ENCODE peak calls at places on chromosomes 5 and 9, in five cellular contexts. T is lower lobe of right lung, Q is BJ, G is dorsolateral prefrontal cortex, O is fibroblast of pulmonary artery. A is an unnamed sample.

GRCh38 chr5:102453716-102454115 is 45.1 kb downstream of the SLCO6A1 start:
- DNase-seq in T (no peak), G (no peak), O (no peak), Q (no peak), A (no peak)

GRCh38 chr5:14922456-14922855 is 50.9 kb upstream of the ANKH start:
- DNase-seq in Q (no peak), O (no peak), G (no peak), T (no peak), A (no peak)

GRCh38 chr5:179257190-179257741 is 88.0 kb downstream of the ADAMTS2 start:
- DNase-seq in G (peak; percentile 14), O (no peak), Q (no peak), T (no peak), A (no peak)

GRCh38 chr5:122500245-122501086 is 188.4 kb downstream of the SNCAIP start:
- DNase-seq in Q (no peak), G (peak; percentile 62), T (no peak), O (peak; percentile 73), A (no peak)

GRCh38 chr5:33379757-33380156 is 61.0 kb upstream of the TARS1 start:
- DNase-seq in T (no peak), Q (no peak), G (no peak), O (peak; percentile 70), A (no peak)

GRCh38 chr9:93154293-93154903 is 20.3 kb upstream of the NINJ1 start:
- DNase-seq in O (no peak), T (no peak), Q (no peak), G (no peak), A (no peak)

GRCh38 chr5:137752873-137753226 is 1.3 kb downstream of the HNRNPA0 start:
- DNase-seq in T (no peak), G (no peak), Q (no peak), O (no peak), A (peak; percentile 20)

GRCh38 chr5:135013947-135014570 is 20.0 kb downstream of the PITX1 start:
- DNase-seq in T (peak; percentile 36), G (no peak), Q (no peak), O (no peak), A (no peak)

GRCh38 chr5:179222246-179223017 is 122.8 kb downstream of the ADAMTS2 start:
- DNase-seq in O (no peak), G (no peak), T (peak; percentile 28), Q (no peak), A (no peak)

GRCh38 chr5:125584119-125584518 is 837.7 kb upstream of the ZNF608 start:
- DNase-seq in O (peak; percentile 38), T (no peak), Q (no peak), G (no peak), A (no peak)

GRCh38 chr5:124536333-124536732 is 210.1 kb downstream of the ZNF608 start:
- DNase-seq in T (no peak), G (no peak), O (peak; percentile 86), Q (no peak), A (no peak)

GRCh38 chr5:1080414-1080813 is 31.4 kb downstream of the SLC12A7 start:
- DNase-seq in Q (no peak), T (no peak), O (no peak), G (no peak), A (no peak)

GRCh38 chr9:85417674-85418073 is 324.1 kb downstream of the AGTPBP1 start:
- DNase-seq in Q (no peak), T (no peak), G (no peak), O (no peak), A (no peak)
- TF ChIP-seq CTCF in Q (no peak), T (no peak), G (no peak), O (no peak), A (no peak)

DNA sequence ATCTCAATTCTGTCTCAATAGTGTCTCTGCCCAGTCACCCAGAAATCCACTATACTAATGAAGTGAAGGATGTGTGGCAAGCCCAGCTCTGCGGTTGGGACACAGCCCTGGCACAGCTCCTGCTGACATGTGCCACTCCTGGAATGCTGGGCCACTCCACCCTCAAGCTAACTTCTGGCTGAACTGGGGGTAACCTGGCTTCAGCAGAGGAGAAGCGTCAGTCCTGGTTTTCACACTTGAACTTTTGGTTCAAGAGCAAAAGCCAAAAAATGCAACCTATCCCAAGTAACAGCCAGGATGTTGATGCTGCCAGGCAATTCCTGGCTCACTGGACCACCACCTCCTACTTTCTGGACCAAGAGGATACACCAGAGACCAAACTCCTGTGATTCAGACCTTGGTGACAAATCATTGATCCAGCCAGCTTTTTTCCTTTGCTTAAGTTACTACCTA is 86.4 kb downstream of the ARRDC3 start:
- DNase-seq in T (peak; percentile 85), Q (no peak), O (no peak), G (no peak), A (peak; percentile 56)
- H3K4me3 ChIP-seq in T (no peak overlapping the region), Q (no peak overlapping the region), O (no peak overlapping the region), G (no peak overlapping the region), A (no peak overlapping the region)

GRCh38 chr9:19922476-19923118 is 133.8 kb upstream of the SLC24A2 start:
- DNase-seq in G (peak; percentile 80), T (no peak), Q (no peak), O (peak; percentile 77), A (peak; percentile 51)
- TF ChIP-seq CTCF in G (peak; percentile 79), T (peak; percentile 11), Q (peak; percentile 38), O (peak; percentile 74), A (peak; percentile 63)

GRCh38 chr9:98973546-98973921 is 29.8 kb downstream of the COL15A1 start:
- DNase-seq in G (no peak), O (no peak), Q (no peak), T (no peak), A (no peak)

GRCh38 chr9:98974994-98975712 is 31.4 kb downstream of the COL15A1 start:
- DNase-seq in Q (no peak), T (peak; percentile 90), O (peak; percentile 73), G (peak; percentile 69), A (peak; percentile 57)

GRCh38 chr9:98974106-98974505 is 30.4 kb downstream of the COL15A1 start:
- DNase-seq in Q (no peak), O (no peak), G (no peak), T (no peak), A (no peak)

GRCh38 chr9:98975838-98976237 is 32.1 kb downstream of the COL15A1 start:
- DNase-seq in O (no peak), G (no peak), Q (no peak), T (no peak), A (no peak)

GRCh38 chr9:98974554-98974953 is 30.8 kb downstream of the COL15A1 start:
- DNase-seq in O (no peak), Q (no peak), T (no peak), G (no peak), A (no peak)
- H3K4me3 ChIP-seq in O (no peak overlapping the region), Q (no peak overlapping the region), T (no peak overlapping the region), G (no peak overlapping the region), A (no peak overlapping the region)

GRCh38 chr9:122159026-122159924 is at the start of the genes MORN5 and NDUFA8:
- DNase-seq in T (peak; percentile 97), O (peak; percentile 97), G (peak; percentile 87), Q (peak; percentile 76), A (peak; percentile 91)
- TF ChIP-seq CTCF in T (no peak), O (no peak), G (peak; percentile 27), Q (no peak), A (no peak)

GRCh38 chr9:21589344-21590056 is 107.4 kb upstream of the IFNE start:
- DNase-seq in Q (no peak), T (no peak), O (no peak), G (no peak), A (no peak)

GRCh38 chr9:21591221-21592062 is 109.3 kb upstream of the IFNE start:
- DNase-seq in O (peak; percentile 99), Q (peak; percentile 92), G (peak; percentile 31), T (no peak), A (peak; percentile 99)

GRCh38 chr9:21592063-21592338 is 109.9 kb upstream of the IFNE start:
- DNase-seq in Q (no peak), G (no peak), O (no peak), T (no peak), A (no peak)

GRCh38 chr9:21585756-21586752 is 103.9 kb upstream of the IFNE start:
- DNase-seq in O (peak; percentile 50), Q (no peak), G (no peak), T (no peak), A (peak; percentile 58)

DNA sequence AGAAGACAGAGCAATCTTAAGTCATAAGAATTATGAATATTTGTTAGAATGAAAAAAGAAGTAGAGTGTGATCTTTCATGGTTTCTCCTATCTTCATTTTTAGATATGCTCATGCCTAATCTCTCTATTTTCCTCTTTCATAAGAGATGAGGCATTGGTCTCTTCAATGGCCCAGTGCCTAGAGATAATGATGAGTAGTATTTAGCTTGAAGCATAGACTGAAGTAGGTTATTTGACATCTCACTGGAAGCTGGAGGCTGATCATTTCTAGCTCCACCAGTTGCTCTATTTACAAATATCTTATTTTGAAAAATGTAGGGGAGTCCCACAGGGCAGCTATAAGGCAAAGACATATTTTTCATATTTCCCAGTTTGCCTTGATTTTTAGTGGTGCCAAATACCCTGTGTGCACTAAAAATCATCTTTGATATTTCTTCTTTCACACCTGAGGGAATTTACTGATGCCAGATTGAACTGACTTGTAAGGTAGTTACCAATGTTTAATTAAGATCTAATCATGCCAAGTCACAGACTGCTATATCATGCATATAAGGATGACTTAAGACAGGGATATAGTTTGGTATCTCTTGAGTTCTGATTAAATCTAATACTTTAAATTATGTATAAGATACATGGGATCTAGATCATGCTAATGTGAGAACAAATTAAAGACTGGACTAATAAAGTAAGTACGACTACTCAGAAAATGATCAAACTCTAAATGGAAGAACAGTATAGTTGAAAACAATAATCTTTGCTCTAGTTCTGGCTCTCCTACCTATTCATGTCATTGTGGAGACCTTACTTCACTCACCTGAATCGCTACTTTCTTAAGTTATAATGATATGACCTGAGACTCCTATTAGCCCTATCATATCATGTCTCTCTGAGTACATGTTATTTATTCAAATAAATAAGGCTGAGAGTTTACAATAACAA is 108.2 kb upstream of the IFNE start:
- DNase-seq in O (no peak), T (no peak), Q (no peak), G (no peak), A (peak; percentile 42)
- H3K4me3 ChIP-seq in O (no peak overlapping the region), T (no peak overlapping the region), Q (no peak overlapping the region), G (no peak overlapping the region), A (peak overlapping the region; percentile 37)